ENCODE peak calls at places on chromosomes 11 and 22, in eight cellular contexts. W is brain microvascular endothelial cell, Z is fibroblast of pulmonary artery, Q is NCI-H774, P is right cardiac atrium, M is H54, J is heart left ventricle, N is body of pancreas. U is an unnamed sample.

GRCh38 chr22:47515384-47516125 is 753.1 kb downstream of the TBC1D22A start:
- DNase-seq in W (no peak), Z (no peak), Q (no peak), P (no peak), M (no peak), J (no peak), N (no peak), U (no peak)

GRCh38 chr11:104104201-104104600 is 59.7 kb downstream of the PDGFD start:
- DNase-seq in W (no peak), Z (no peak), Q (no peak), P (no peak), M (no peak), J (no peak), N (no peak), U (no peak)

GRCh38 chr11:121119444-121119843 is 18.4 kb downstream of the TECTA start:
- DNase-seq in W (no peak), Z (no peak), Q (no peak), P (no peak), M (no peak), J (no peak), N (no peak), U (no peak)

GRCh38 chr11:64344721-64345120 is 4.7 kb downstream of the CCDC88B start:
- DNase-seq in W (no peak), Z (no peak), Q (no peak), P (peak; percentile 61), M (no peak), J (no peak), N (no peak), U (no peak)

GRCh38 chr11:36372101-36372767 is 76.1 kb downstream of the PRR5L start:
- DNase-seq in W (peak; percentile 49), Z (peak; percentile 97), Q (no peak), P (no peak), M (no peak), J (no peak), N (no peak), U (no peak)

GRCh38 chr22:19068784-19069271 is 53.4 kb downstream of the DGCR2 start:
- DNase-seq in W (no peak), Z (no peak), Q (no peak), P (no peak), M (no peak), J (no peak), N (no peak), U (no peak)

GRCh38 chr11:58968251-58968711 is 29.0 kb downstream of the GLYATL1 start:
- DNase-seq in W (no peak), Z (no peak), Q (peak; percentile 70), P (peak; percentile 21), M (no peak), J (no peak), N (peak; percentile 7), U (no peak)

GRCh38 chr22:30612789-30613188 is 5.8 kb downstream of the TCN2 start:
- DNase-seq in W (no peak), Z (no peak), Q (no peak), P (no peak), M (no peak), J (no peak), N (no peak), U (no peak)

GRCh38 chr11:72716291-72716690 is 35.9 kb downstream of the ARAP1 start:
- DNase-seq in W (no peak), Z (peak; percentile 10), Q (no peak), P (peak; percentile 37), M (no peak), J (no peak), N (peak; percentile 44), U (no peak)

GRCh38 chr22:29359469-29359868 is 28.9 kb downstream of the AP1B1 start:
- DNase-seq in W (peak; percentile 53), Z (peak; percentile 72), Q (no peak), P (peak; percentile 87), M (no peak), J (peak; percentile 55), N (peak; percentile 50), U (no peak)

GRCh38 chr11:75014129-75014528 is 25.4 kb downstream of the NEU3 start:
- DNase-seq in W (peak; percentile 64), Z (peak; percentile 75), Q (no peak), P (no peak), M (no peak), J (peak; percentile 26), N (no peak), U (no peak)

GRCh38 chr11:77470971-77471370 is 2.9 kb downstream of the PAK1 start:
- DNase-seq in W (no peak), Z (no peak), Q (no peak), P (no peak), M (no peak), J (no peak), N (no peak), U (no peak)

GRCh38 chr22:49872347-49872746 is 18.7 kb downstream of the ZBED4 start:
- DNase-seq in W (no peak), Z (no peak), Q (no peak), P (no peak), M (no peak), J (no peak), N (no peak), U (no peak)

GRCh38 chr11:96464695-96465307 is 75.0 kb downstream of the JRKL start:
- DNase-seq in W (peak; percentile 34), Z (peak; percentile 88), Q (peak; percentile 79), P (no peak), M (peak; percentile 19), J (peak; percentile 12), N (no peak), U (no peak)

GRCh38 chr22:39936523-39937145 is 23.6 kb upstream of the TMA7B start:
- DNase-seq in W (no peak), Z (no peak), Q (no peak), P (no peak), M (no peak), J (no peak), N (no peak), U (no peak)

GRCh38 chr11:70668204-70669202 is 270.2 kb downstream of the CTTN start:
- DNase-seq in W (no peak), Z (no peak), Q (no peak), P (no peak), M (no peak), J (no peak), N (no peak), U (no peak)

GRCh38 chr11:95502522-95502921 is 271.5 kb upstream of the SESN3 start:
- DNase-seq in W (no peak), Z (no peak), Q (no peak), P (no peak), M (no peak), J (no peak), N (no peak), U (no peak)

GRCh38 chr22:38243007-38243775 is 29.6 kb downstream of the TMEM184B start:
- DNase-seq in W (peak; percentile 49), Z (peak; percentile 57), Q (peak; percentile 77), P (peak; percentile 80), M (no peak), J (peak; percentile 54), N (peak; percentile 63), U (peak; percentile 62)

GRCh38 chr11:77287615-77288273 is 13.7 kb downstream of the GDPD4 start:
- DNase-seq in W (peak; percentile 79), Z (peak; percentile 81), Q (no peak), P (no peak), M (peak; percentile 44), J (no peak), N (no peak), U (no peak)

GRCh38 chr22:49549256-49549655 is 278.4 kb downstream of the BRD1 start:
- DNase-seq in W (no peak), Z (no peak), Q (no peak), P (no peak), M (no peak), J (no peak), N (no peak), U (no peak)

GRCh38 chr11:61890536-61891330 is 612 bp downstream of the FADS3 start:
- DNase-seq in W (peak; percentile 57), Z (peak; percentile 66), Q (no peak), P (peak; percentile 85), M (peak; percentile 66), J (peak; percentile 49), N (peak; percentile 55), U (no peak)

GRCh38 chr11:73907191-73907590 is 30.4 kb downstream of the PAAF1 start:
- DNase-seq in W (peak; percentile 15), Z (peak; percentile 23), Q (no peak), P (no peak), M (peak; percentile 92), J (peak; percentile 9), N (no peak), U (no peak)

U was measured in nucleus accumbens.